ENCODE peak calls at places on chromosome 3, in seven cellular contexts. O is AG04450, D is right cardiac atrium, T is heart left ventricle, C is aorta, L is upper lobe of right lung, X is adipocyte. U is an unnamed sample.

GRCh38 chr3:99472385-99472784 is 166.0 kb upstream of the COL8A1 start:
- DNase-seq in O (no peak), D (peak), T (no peak), C (no peak), L (no peak), X (no peak), U (no peak)

GRCh38 chr3:187945374-187945773 is 200.1 kb upstream of the BCL6 start:
- DNase-seq in O (no peak), D (no peak), T (no peak), C (no peak), L (no peak), X (no peak), U (no peak)

GRCh38 chr3:25527796-25528195 is 99.7 kb downstream of the RARB start:
- DNase-seq in O (no peak), D (no peak), T (no peak), C (no peak), L (no peak), X (peak), U (no peak)

GRCh38 chr3:16239776-16240175 is 25.0 kb downstream of the DPH3 start:
- DNase-seq in O (no peak), D (no peak), T (no peak), C (no peak), L (no peak), X (peak), U (no peak)

GRCh38 chr3:184078851-184079250 is 18.0 kb upstream of the HTR3E start:
- DNase-seq in O (no peak), D (no peak), T (no peak), C (no peak), L (no peak), X (peak), U (no peak)

GRCh38 chr3:183033746-183034145 is 53.4 kb upstream of the DCUN1D1 start:
- DNase-seq in O (no peak), D (no peak), T (no peak), C (no peak), L (no peak), X (peak), U (no peak)

GRCh38 chr3:11944052-11944673 is 60.0 kb upstream of the SYN2 start:
- DNase-seq in O (no peak), D (no peak), T (no peak), C (no peak), L (no peak), X (peak), U (no peak)

GRCh38 chr3:54132685-54133084 is 10.3 kb downstream of the CACNA2D3 start:
- DNase-seq in O (no peak), D (no peak), T (no peak), C (no peak), L (no peak), X (no peak), U (no peak)

GRCh38 chr3:178325330-178325729 is 210.9 kb upstream of the KCNMB2 start:
- DNase-seq in O (peak), D (no peak), T (no peak), C (no peak), L (no peak), X (peak), U (no peak)

GRCh38 chr3:109188726-109189125 is 52.2 kb downstream of the C3orf85 start:
- DNase-seq in O (no peak), D (no peak), T (no peak), C (no peak), L (no peak), X (no peak), U (no peak)

GRCh38 chr3:11655188-11655928 is 11.6 kb upstream of the VGLL4 start:
- DNase-seq in O (no peak), D (no peak), T (no peak), C (no peak), L (no peak), X (no peak), U (no peak)

GRCh38 chr3:39149498-39150169 is 3.8 kb downstream of the CSRNP1 start:
- DNase-seq in O (no peak), D (no peak), T (no peak), C (no peak), L (no peak), X (no peak), U (no peak)

GRCh38 chr3:39149059-39149455 is 4.3 kb downstream of the CSRNP1 start:
- DNase-seq in O (no peak), D (no peak), T (no peak), C (no peak), L (no peak), X (no peak), U (no peak)

GRCh38 chr3:39150170-39150802 is 3.1 kb downstream of the CSRNP1 start:
- DNase-seq in O (no peak), D (no peak), T (no peak), C (no peak), L (no peak), X (peak), U (no peak)

GRCh38 chr3:39148116-39149058 is 5.0 kb downstream of the CSRNP1 start:
- DNase-seq in O (no peak), D (no peak), T (no peak), C (no peak), L (no peak), X (peak), U (peak)

GRCh38 chr3:39150803-39151631 is 2.4 kb downstream of the CSRNP1 start:
- DNase-seq in O (peak), D (peak), T (peak), C (peak), L (peak), X (peak), U (peak)
- H3K4me3 ChIP-seq in O (peak), D (peak), T (peak), C (peak), L (peak), X (peak), U (peak)

GRCh38 chr3:42053476-42053875 is 37.7 kb upstream of the TRAK1 start:
- DNase-seq in O (no peak), D (peak), T (peak), C (peak), L (no peak), X (no peak), U (peak)

GRCh38 chr3:42052132-42052866 is 38.9 kb upstream of the TRAK1 start:
- DNase-seq in O (no peak), D (no peak), T (no peak), C (no peak), L (no peak), X (no peak), U (no peak)

GRCh38 chr3:42051384-42052131 is 39.6 kb upstream of the TRAK1 start:
- DNase-seq in O (no peak), D (no peak), T (no peak), C (no peak), L (no peak), X (no peak), U (no peak)

GRCh38 chr3:42055291-42055690 is 35.9 kb upstream of the TRAK1 start:
- DNase-seq in O (no peak), D (no peak), T (no peak), C (no peak), L (no peak), X (peak), U (no peak)

GRCh38 chr3:42052867-42053351 is 38.2 kb upstream of the TRAK1 start:
- DNase-seq in O (no peak), D (no peak), T (no peak), C (no peak), L (no peak), X (no peak), U (no peak)
- H3K4me3 ChIP-seq in O (no peak), D (no peak), T (no peak), C (no peak), L (no peak), X (peak), U (no peak)

DNA sequence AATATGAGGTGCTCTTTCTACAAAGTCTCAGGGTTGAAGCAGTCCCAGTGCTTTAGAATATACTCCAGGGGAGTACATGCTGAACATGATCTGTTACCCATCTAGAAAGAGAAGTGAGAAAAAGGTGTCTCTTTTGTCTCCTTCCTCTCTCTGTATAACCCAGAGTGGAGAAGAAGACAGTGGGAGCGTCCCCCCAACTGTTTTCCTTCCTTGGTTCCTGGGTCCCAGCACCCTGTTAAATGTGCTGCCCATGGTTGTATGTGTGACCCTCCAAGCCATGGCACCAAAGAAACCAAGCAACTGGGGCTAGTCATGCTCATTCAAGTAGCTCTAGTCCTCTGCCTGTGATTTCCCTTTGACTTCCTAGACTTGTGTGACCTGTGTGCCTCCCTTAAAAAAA is 683.7 kb downstream of the TBL1XR1 start:
- DNase-seq in O (no peak), D (no peak), T (no peak), C (no peak), L (no peak), X (no peak), U (no peak)
- H3K4me3 ChIP-seq in O (no peak), D (no peak), T (no peak), C (no peak), L (no peak), X (no peak), U (no peak)

GRCh38 chr3:175526609-175527280 is 667.6 kb downstream of the NAALADL2 start:
- DNase-seq in O (no peak), D (no peak), T (no peak), C (no peak), L (no peak), X (peak), U (no peak)

GRCh38 chr3:175526191-175526590 is 667.1 kb downstream of the NAALADL2 start:
- DNase-seq in O (no peak), D (no peak), T (no peak), C (no peak), L (no peak), X (peak), U (no peak)
- H3K4me3 ChIP-seq in O (peak), D (peak), T (no peak), C (peak), L (peak), X (peak), U (no peak)

DNA sequence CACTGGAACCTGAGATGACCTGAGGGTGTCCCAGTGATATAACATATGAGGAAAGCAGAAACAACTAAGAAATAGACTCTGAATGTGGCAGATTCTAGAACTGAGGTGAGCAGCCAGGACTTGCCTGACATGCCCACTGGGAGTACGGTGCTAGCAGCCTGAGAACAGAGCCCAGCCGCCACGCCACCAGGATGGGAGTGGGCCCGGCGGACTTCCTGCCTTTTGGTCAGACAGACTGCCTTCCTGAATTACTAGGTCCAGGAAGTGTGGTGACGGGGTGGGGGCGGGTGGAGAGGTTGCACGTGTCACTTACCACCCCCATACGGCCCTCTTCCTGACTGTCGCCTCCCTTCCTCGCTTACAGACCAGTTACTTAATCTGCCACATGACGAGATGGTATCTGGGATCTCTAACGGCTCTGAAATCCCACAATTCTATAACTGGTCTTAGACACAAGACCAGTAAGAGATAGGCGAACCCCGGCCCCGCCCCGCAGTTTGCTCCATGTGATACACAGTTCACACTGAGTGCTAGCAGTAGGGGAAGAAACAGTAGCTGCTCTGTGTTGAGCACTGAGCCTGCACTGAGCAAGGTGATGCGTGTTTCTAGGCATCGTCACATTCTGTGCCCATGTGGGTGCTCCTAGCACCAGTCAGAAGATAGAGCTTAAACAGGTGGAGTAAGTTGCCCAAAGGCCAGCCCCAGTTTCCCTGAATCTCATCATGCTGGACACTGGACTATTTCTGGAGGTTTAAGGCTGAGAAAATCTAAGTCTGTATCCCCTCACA is 95.7 kb downstream of the CPN2 start:
- DNase-seq in O (no peak), D (peak), T (peak), C (peak), L (peak), X (no peak), U (peak)
- H3K4me3 ChIP-seq in O (no peak), D (no peak), T (no peak), C (no peak), L (no peak), X (no peak), U (peak)

DNA sequence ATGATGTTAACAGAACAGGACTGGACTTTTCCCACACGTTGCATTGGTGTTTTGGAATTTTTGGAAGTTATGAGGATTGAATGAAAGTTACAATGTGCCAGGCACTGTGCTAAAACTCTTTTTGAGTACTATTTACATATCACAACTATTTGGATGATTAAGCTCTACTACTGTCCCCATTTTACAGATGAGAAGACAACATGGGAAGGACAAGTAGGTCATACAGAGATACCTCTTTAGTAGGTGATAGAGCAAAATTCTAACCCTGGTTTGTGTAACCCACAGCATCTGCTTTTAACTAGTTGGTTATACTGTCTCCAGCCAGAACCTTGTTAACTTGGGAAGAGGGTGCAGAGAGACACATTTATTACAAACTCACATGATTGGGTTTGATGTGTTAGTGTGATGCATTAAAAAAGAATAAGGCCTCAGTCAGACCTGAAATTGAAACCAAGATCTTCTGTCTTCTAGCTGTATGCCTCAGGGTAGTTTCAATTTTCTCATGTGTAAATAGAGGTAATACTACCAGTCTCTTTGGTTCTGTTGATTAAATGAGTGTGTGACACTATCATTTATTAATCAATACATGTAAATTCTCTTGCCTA is 1.4 kb downstream of the NDUFB4 start:
- DNase-seq in O (no peak), D (no peak), T (no peak), C (no peak), L (no peak), X (no peak), U (no peak)
- H3K4me3 ChIP-seq in O (peak), D (peak), T (peak), C (no peak), L (peak), X (peak), U (peak)